ENCODE peak calls at places on chromosomes 12 and 14, in nine cellular contexts. H, B, W, S, I, G, D, Z and E are unnamed samples.

GRCh38 chr12:127785936-127786335 is 481.0 kb upstream of the TMEM132C start:
- DNase-seq in H (no peak), B (no peak), W (no peak), S (no peak), I (no peak), G (no peak), D (no peak), Z (no peak), E (no peak)

GRCh38 chr12:132729541-132730320 is 19.1 kb downstream of the PGAM5 start:
- DNase-seq in H (no peak), B (no peak), W (no peak), S (no peak), I (peak), G (no peak), D (no peak), Z (no peak), E (no peak)

GRCh38 chr12:67720383-67720856 is 71.9 kb downstream of the DYRK2 start:
- DNase-seq in H (no peak), B (peak), W (peak), S (no peak), I (peak), G (no peak), D (no peak), Z (no peak), E (no peak)

GRCh38 chr12:112439769-112440168 is 21.0 kb downstream of the PTPN11 start:
- DNase-seq in H (no peak), B (no peak), W (no peak), S (peak), I (no peak), G (no peak), D (no peak), Z (no peak), E (no peak)

GRCh38 chr14:75519826-75520692 is 2.2 kb upstream of the BATF start:
- DNase-seq in H (no peak), B (peak), W (no peak), S (no peak), I (no peak), G (no peak), D (no peak), Z (no peak), E (no peak)

GRCh38 chr14:53011053-53011462 is 60.2 kb upstream of the FERMT2 start:
- DNase-seq in H (peak), B (peak), W (peak), S (no peak), I (peak), G (no peak), D (no peak), Z (no peak), E (peak)

GRCh38 chr12:50283924-50284236 is 560 bp upstream of the LIMA1 start:
- DNase-seq in H (no peak), B (peak), W (no peak), S (no peak), I (no peak), G (no peak), D (no peak), Z (no peak), E (no peak)

GRCh38 chr12:106566771-106567170 is 16.0 kb upstream of the RFX4 start:
- DNase-seq in H (no peak), B (no peak), W (no peak), S (no peak), I (no peak), G (no peak), D (no peak), Z (no peak), E (no peak)

GRCh38 chr12:98699568-98699967 is 54.5 kb downstream of the APAF1 start:
- DNase-seq in H (no peak), B (peak), W (no peak), S (no peak), I (no peak), G (no peak), D (no peak), Z (no peak), E (peak)

GRCh38 chr12:46111727-46112126 is 121.4 kb upstream of the SCAF11 start:
- DNase-seq in H (no peak), B (no peak), W (no peak), S (no peak), I (no peak), G (no peak), D (no peak), Z (no peak), E (no peak)

GRCh38 chr12:55681142-55682077 is 26.3 kb downstream of the ITGA7 start:
- DNase-seq in H (peak), B (peak), W (peak), S (peak), I (peak), G (no peak), D (no peak), Z (no peak), E (peak)

GRCh38 chr14:87869619-87870583 is 123.1 kb downstream of the GALC start:
- DNase-seq in H (no peak), B (peak), W (peak), S (no peak), I (peak), G (no peak), D (no peak), Z (no peak), E (no peak)

GRCh38 chr14:75191100-75191499 is 14.7 kb upstream of the TMED10 start:
- DNase-seq in H (no peak), B (no peak), W (no peak), S (no peak), I (no peak), G (no peak), D (no peak), Z (no peak), E (no peak)

GRCh38 chr14:29529418-29529817 is 398.2 kb downstream of the PRKD1 start:
- DNase-seq in H (no peak), B (peak), W (peak), S (peak), I (peak), G (no peak), D (no peak), Z (no peak), E (no peak)

GRCh38 chr12:27463826-27464554 is 17.5 kb downstream of the SMCO2 start:
- DNase-seq in H (peak), B (no peak), W (no peak), S (no peak), I (no peak), G (no peak), D (no peak), Z (no peak), E (peak)

GRCh38 chr14:55731247-55731872 is 151.4 kb downstream of the KTN1 start:
- DNase-seq in H (no peak), B (no peak), W (no peak), S (no peak), I (no peak), G (no peak), D (no peak), Z (no peak), E (no peak)

GRCh38 chr12:56520025-56520810 is 1.4 kb upstream of the RBMS2 start:
- DNase-seq in H (no peak), B (peak), W (peak), S (no peak), I (no peak), G (no peak), D (no peak), Z (no peak), E (no peak)

GRCh38 chr12:47377414-47378221 is 297.9 kb upstream of the AMIGO2 start:
- DNase-seq in H (peak), B (peak), W (peak), S (no peak), I (no peak), G (no peak), D (no peak), Z (no peak), E (peak)

GRCh38 chr14:68784995-68785816 is 7.7 kb downstream of the ZFP36L1 start:
- DNase-seq in H (no peak), B (no peak), W (peak), S (no peak), I (peak), G (no peak), D (no peak), Z (no peak), E (no peak)

GRCh38 chr14:37890095-37890494 is 294.7 kb downstream of the TTC6 start:
- DNase-seq in H (no peak), B (peak), W (no peak), S (no peak), I (no peak), G (no peak), D (no peak), Z (no peak), E (no peak)

GRCh38 chr12:78641837-78642423 is 222.6 kb upstream of the SYT1 start:
- DNase-seq in H (no peak), B (peak), W (no peak), S (peak), I (no peak), G (no peak), D (no peak), Z (no peak), E (no peak)

GRCh38 chr12:121550974-121551631 is 29.7 kb downstream of the KDM2B start:
- DNase-seq in H (no peak), B (no peak), W (no peak), S (no peak), I (no peak), G (no peak), D (no peak), Z (no peak), E (peak)

GRCh38 chr14:74326369-74327152 is 21.7 kb upstream of the VRTN start:
- DNase-seq in H (no peak), B (peak), W (no peak), S (peak), I (peak), G (no peak), D (no peak), Z (no peak), E (no peak)

GRCh38 chr12:42701079-42701478 is 111.5 kb upstream of the PRICKLE1 start:
- DNase-seq in H (no peak), B (no peak), W (no peak), S (no peak), I (no peak), G (no peak), D (no peak), Z (no peak), E (no peak)

GRCh38 chr12:72074065-72074464 is 135.4 kb downstream of the TPH2 start:
- DNase-seq in H (no peak), B (no peak), W (no peak), S (no peak), I (no peak), G (no peak), D (no peak), Z (no peak), E (no peak)